ENCODE peak calls at places on chromosomes 6 and 20, in eight cellular contexts. U is astrocyte, G is breast epithelium, P is fibroblast of mammary gland, F is ovary, T is mucosa of descending colon, J is kidney, Q is stomach. K is an unnamed sample.

GRCh38 chr6:37669306-37669705 is 28.4 kb downstream of the MDGA1 start:
- DNase-seq in U (no peak), G (no peak), P (no peak), F (no peak), T (no peak), J (no peak), Q (no peak), K (no peak)

GRCh38 chr6:25404693-25405169 is 125.6 kb downstream of the CARMIL1 start:
- DNase-seq in U (no peak), G (no peak), P (no peak), F (no peak), T (no peak), J (no peak), Q (peak; percentile 33), K (no peak)

GRCh38 chr6:77337392-77337791 is 125.9 kb downstream of the HTR1B start:
- DNase-seq in U (no peak), G (no peak), P (no peak), F (no peak), T (no peak), J (no peak), Q (no peak), K (no peak)

GRCh38 chr6:111011360-111012142 is 29.7 kb downstream of the RPF2 start:
- DNase-seq in U (peak; percentile 25), G (no peak), P (peak; percentile 55), F (no peak), T (no peak), J (no peak), Q (no peak), K (peak; percentile 14)

GRCh38 chr6:160950507-160950906 is 41.1 kb upstream of the MAP3K4 start:
- DNase-seq in U (peak; percentile 60), G (no peak), P (peak; percentile 70), F (no peak), T (no peak), J (no peak), Q (peak; percentile 48), K (no peak)

GRCh38 chr20:57008217-57008616 is 258.2 kb downstream of the BMP7 start:
- DNase-seq in U (peak; percentile 26), G (no peak), P (no peak), F (no peak), T (no peak), J (no peak), Q (no peak), K (no peak)

GRCh38 chr6:108425428-108425827 is 130.6 kb downstream of the AFG1L start:
- DNase-seq in U (no peak), G (no peak), P (no peak), F (no peak), T (no peak), J (no peak), Q (no peak), K (no peak)

GRCh38 chr6:164693934-164694333 is 615.5 kb downstream of the C6orf118 start:
- DNase-seq in U (peak; percentile 79), G (no peak), P (no peak), F (no peak), T (no peak), J (no peak), Q (no peak), K (no peak)

GRCh38 chr6:165630544-165630953 is 32.5 kb downstream of the PDE10A start:
- DNase-seq in U (no peak), G (no peak), P (no peak), F (no peak), T (no peak), J (no peak), Q (no peak), K (no peak)

GRCh38 chr20:3678893-3679720 is 2.7 kb downstream of the ADAM33 start:
- DNase-seq in U (no peak), G (no peak), P (peak; percentile 52), F (peak; percentile 39), T (no peak), J (no peak), Q (no peak), K (no peak)

GRCh38 chr20:3681352-3681930 is 369 bp downstream of the ADAM33 start:
- DNase-seq in U (no peak), G (no peak), P (no peak), F (no peak), T (no peak), J (peak; percentile 68), Q (no peak), K (no peak)

GRCh38 chr20:3681931-3682820 is at the start of gene ADAM33:
- DNase-seq in U (no peak), G (no peak), P (peak; percentile 56), F (peak; percentile 81), T (peak; percentile 49), J (peak; percentile 83), Q (peak; percentile 36), K (no peak)

GRCh38 chr20:3679749-3680700 is 1.8 kb downstream of the ADAM33 start:
- DNase-seq in U (peak; percentile 65), G (no peak), P (peak; percentile 92), F (peak; percentile 76), T (peak; percentile 44), J (no peak), Q (peak; percentile 30), K (peak; percentile 63)

DNA sequence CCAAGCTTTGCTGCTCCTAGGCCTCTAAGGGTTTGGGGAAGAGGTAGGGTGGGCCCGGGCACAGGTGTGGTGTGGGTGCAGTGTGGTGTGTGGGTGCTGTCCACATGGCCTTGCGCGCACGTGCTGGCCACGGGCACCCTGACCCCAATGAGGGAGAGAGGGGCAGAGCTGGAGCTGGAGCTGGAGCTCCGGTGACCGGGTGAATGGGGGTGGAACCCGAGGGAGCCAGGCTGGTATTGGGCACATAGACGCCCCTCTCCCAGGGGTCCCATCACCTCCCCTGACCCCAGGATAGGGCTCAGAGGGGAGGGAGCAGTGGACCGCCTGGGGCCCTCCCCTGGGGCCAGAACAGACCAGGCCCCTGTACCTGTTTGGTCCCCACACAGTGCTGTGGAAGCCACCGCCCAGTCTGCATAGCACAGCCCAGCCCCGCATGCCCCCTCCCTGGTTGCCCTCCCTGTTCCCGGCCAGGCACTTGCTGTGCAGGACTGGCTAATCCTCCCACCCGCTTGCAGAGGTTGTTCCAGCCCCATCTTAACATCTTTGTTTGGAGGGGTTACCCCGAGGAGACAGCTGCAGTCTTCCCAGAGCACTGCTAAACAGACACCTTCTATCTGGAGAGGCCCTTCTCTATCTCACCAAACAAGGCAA is 984 bp downstream of the ADAM33 start:
- DNase-seq in U (no peak), G (no peak), P (no peak), F (peak; percentile 54), T (no peak), J (peak; percentile 58), Q (no peak), K (no peak)
- H3K4me3 ChIP-seq in U (peak overlapping the region; percentile 32), G (peak overlapping the region; percentile 74), P (peak overlapping the region; percentile 68), F (peak overlapping the region; percentile 62), T (no peak overlapping the region), J (no peak overlapping the region), Q (peak overlapping the region; percentile 56), K (peak overlapping the region; percentile 50)

DNA sequence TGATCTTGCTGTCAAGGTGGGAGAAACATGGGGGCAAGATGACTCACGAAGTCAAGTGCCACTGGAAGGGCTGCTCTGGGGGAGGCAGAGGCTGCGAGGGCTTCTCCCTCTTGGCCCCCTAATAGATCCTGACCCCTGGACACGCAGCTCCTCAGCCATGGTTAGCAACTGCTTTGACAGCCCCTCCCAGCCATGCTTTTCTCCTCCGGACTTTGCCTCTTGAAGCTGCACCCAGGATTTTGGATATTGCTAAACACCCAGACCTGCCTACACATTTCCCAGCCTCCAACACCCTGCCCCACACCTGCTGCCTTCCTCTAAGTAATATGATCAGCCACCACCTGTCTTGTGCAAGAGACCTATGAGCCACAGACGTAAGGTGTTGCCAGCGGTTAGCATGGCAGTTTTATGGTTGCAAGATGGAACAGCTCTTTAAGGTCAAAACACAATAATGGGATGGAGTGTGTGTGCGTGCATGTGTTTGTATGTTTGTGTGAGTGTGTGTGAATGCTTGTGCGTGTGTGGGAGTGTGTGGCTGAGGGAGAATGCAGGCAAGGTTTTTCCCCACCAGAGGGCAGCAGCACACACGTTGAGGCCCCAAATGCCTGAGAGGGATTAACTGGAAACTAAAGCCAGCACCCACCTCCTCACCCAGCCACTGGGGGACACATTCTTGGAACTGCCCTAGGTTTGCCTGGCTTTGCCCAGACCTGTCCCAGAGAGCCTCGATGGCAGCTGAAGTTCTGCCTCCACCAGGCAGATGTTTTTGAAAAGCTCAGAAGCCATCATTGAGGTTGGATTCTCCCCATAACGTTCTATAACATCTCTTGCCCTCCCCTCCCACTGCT is 2.5 kb downstream of the IP6K3 start:
- DNase-seq in U (peak; percentile 43), G (peak; percentile 71), P (peak; percentile 69), F (peak; percentile 84), T (peak; percentile 83), J (no peak), Q (peak; percentile 75), K (peak; percentile 47)
- H3K4me3 ChIP-seq in U (no peak overlapping the region), G (peak overlapping the region; percentile 4), P (no peak overlapping the region), F (no peak overlapping the region), T (no peak overlapping the region), J (no peak overlapping the region), Q (no peak overlapping the region), K (peak overlapping the region; percentile 57)

GRCh38 chr6:36202101-36202500 is 5.6 kb downstream of the BRPF3 start:
- DNase-seq in U (no peak), G (no peak), P (no peak), F (no peak), T (no peak), J (no peak), Q (no peak), K (no peak)

GRCh38 chr6:36200998-36201596 is 4.6 kb downstream of the BRPF3 start:
- DNase-seq in U (no peak), G (no peak), P (no peak), F (no peak), T (no peak), J (no peak), Q (no peak), K (no peak)

GRCh38 chr6:36201612-36202011 is 5.1 kb downstream of the BRPF3 start:
- DNase-seq in U (no peak), G (no peak), P (no peak), F (no peak), T (no peak), J (no peak), Q (no peak), K (no peak)

GRCh38 chr6:36207155-36207554 is 10.6 kb downstream of the BRPF3 start:
- DNase-seq in U (no peak), G (no peak), P (no peak), F (no peak), T (peak; percentile 64), J (no peak), Q (no peak), K (no peak)

DNA sequence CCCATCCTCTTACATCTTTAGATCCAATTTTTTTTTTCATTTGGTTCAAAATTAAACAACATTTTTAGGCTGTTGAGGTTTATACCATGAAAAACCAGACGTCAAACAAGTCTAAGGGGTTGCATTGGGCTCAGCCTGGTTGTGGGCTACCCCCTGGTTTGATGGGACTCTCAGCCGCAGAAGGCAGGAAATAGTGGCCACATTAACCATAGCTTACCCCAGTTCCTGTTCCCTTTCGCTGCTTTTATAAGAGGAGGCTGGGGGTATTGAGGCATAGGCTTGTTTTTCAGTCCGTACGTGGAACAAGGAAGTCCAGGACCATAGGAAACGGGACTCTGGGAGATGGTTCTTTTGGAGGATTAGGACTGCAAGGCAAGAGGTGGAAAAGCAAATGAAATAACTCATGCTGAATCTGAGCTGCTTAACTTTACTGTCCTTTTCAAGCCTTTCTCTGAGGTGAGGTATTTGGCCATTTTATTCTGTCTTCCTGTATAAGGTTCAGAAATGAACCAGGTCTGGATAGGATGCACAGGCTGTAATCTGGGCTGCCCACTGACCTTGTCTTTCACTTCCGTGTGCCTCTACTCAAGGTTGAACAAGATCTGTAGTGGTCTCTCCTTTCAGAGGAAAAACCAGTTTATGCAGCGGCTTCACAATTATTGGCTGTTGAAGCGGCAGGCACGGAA is 7.7 kb downstream of the BRPF3 start:
- DNase-seq in U (no peak), G (no peak), P (no peak), F (no peak), T (no peak), J (no peak), Q (no peak), K (no peak)
- H3K4me3 ChIP-seq in U (no peak overlapping the region), G (no peak overlapping the region), P (no peak overlapping the region), F (no peak overlapping the region), T (no peak overlapping the region), J (no peak overlapping the region), Q (no peak overlapping the region), K (no peak overlapping the region)

GRCh38 chr20:3710703-3711417 is 1.5 kb downstream of the SIGLEC1 start:
- DNase-seq in U (no peak), G (peak; percentile 70), P (peak; percentile 41), F (peak; percentile 89), T (peak; percentile 82), J (peak; percentile 78), Q (peak; percentile 74), K (no peak)
- H3K4me3 ChIP-seq in U (no peak overlapping the region), G (peak overlapping the region; percentile 0), P (no peak overlapping the region), F (no peak overlapping the region), T (no peak overlapping the region), J (no peak overlapping the region), Q (no peak overlapping the region), K (no peak overlapping the region)